ENCODE peak calls at places on chromosomes 13 and 19, in five cellular contexts. S is heart right ventricle, O is kidney, E is IMR-90, I is thoracic aorta. P is an unnamed sample. For H3K4me1, the result is how much of the 10 kb centered on the place peaks cover.

GRCh38 chr19:41997121-41997850 is 3.3 kb upstream of the ATP1A3 start:
- DNase-seq in S (peak), O (peak), E (peak), I (no peak), P (peak)

GRCh38 chr19:55098716-55099556 is 18.5 kb downstream of the PPP1R12C start:
- DNase-seq in S (no peak), O (no peak), E (no peak), I (no peak), P (no peak)

GRCh38 chr13:41458939-41459753 is 1.8 kb downstream of the RGCC start:
- DNase-seq in S (peak), O (peak), E (peak), I (no peak), P (no peak)

GRCh38 chr13:110399801-110400200 is 92.7 kb downstream of the COL4A2 start:
- DNase-seq in S (no peak), O (no peak), E (peak), I (no peak), P (no peak)

GRCh38 chr13:87274209-87274819 is 396.9 kb upstream of the SLITRK5 start:
- DNase-seq in S (no peak), O (no peak), E (peak), I (no peak), P (peak)

GRCh38 chr13:42066542-42066941 is 18.1 kb downstream of the DGKH start:
- DNase-seq in S (no peak), O (no peak), E (peak), I (no peak), P (no peak)

GRCh38 chr19:39168258-39169142 is 28.3 kb upstream of the NCCRP1 start:
- DNase-seq in S (no peak), O (no peak), E (no peak), I (no peak), P (peak)

GRCh38 chr19:31255863-31256600 is 93.2 kb downstream of the TSHZ3 start:
- DNase-seq in S (no peak), O (no peak), E (no peak), I (no peak), P (no peak)

GRCh38 chr13:111861766-111862366 is 205.1 kb upstream of the SOX1 start:
- DNase-seq in S (no peak), O (no peak), E (no peak), I (no peak), P (no peak)

GRCh38 chr19:12873891-12874745 is 7.1 kb downstream of the DNASE2 start:
- DNase-seq in S (no peak), O (no peak), E (no peak), I (no peak), P (no peak)

GRCh38 chr19:47013041-47013517 is 6.6 kb upstream of the NPAS1 start:
- DNase-seq in S (peak), O (peak), E (peak), I (no peak), P (peak)

GRCh38 chr19:38951187-38951586 is 20.4 kb downstream of the MRPS12 start:
- DNase-seq in S (no peak), O (no peak), E (no peak), I (no peak), P (no peak)

GRCh38 chr13:73090116-73090811 is 31.5 kb downstream of the KLF5 start:
- DNase-seq in S (no peak), O (no peak), E (peak), I (no peak), P (no peak)

GRCh38 chr13:113538689-113539058 is 45.9 kb upstream of the TFDP1 start:
- DNase-seq in S (no peak), O (peak), E (no peak), I (no peak), P (no peak)

GRCh38 chr19:5032101-5032967 is 63.4 kb downstream of the KDM4B start:
- DNase-seq in S (no peak), O (no peak), E (no peak), I (no peak), P (no peak)

GRCh38 chr13:30346159-30346788 is 38.9 kb upstream of the KATNAL1 start:
- DNase-seq in S (no peak), O (no peak), E (no peak), I (no peak), P (no peak)

GRCh38 chr13:71618154-71618553 is 248.8 kb downstream of the DACH1 start:
- DNase-seq in S (no peak), O (no peak), E (peak), I (no peak), P (no peak)

GRCh38 chr19:46872967-46873366 is 12.2 kb downstream of the ARHGAP35 start:
- DNase-seq in S (no peak), O (no peak), E (no peak), I (no peak), P (no peak)

GRCh38 chr13:49046534-49046933 is 70.8 kb downstream of the FNDC3A start:
- DNase-seq in S (no peak), O (no peak), E (peak), I (no peak), P (no peak)

DNA sequence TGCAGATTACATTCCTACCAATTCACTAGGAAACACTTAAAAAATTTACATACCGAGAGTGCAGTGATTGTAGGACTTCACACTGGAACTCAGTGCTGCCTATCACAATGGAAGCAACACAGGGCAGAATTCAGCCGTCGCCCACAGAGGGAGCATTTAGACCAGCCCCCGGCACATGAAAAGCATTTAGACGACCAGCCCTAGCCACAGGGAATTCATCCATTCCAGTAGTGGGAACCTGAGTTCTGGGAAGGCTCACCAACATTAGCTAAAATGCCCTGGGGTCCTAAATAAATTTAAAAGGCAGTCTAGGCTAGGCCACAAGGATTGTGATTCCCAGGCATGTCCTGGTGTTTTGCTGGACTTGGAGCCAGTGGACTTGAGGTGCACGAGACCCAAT is 155.2 kb downstream of the LIG4 start:
- DNase-seq in S (no peak), O (no peak), E (no peak), I (no peak), P (no peak)
- TF ChIP-seq CTCF in S (no peak), O (no peak), E (no peak), I (no peak), P (no peak)

GRCh38 chr13:98524793-98525192 is 52.1 kb downstream of the STK24 start:
- DNase-seq in S (no peak), O (no peak), E (no peak), I (no peak), P (no peak)
- H3K4me1 ChIP-seq in S (half or more), O (under half), E (under half), I (under half), P (under half)

GRCh38 chr19:984165-984967 is at the start of gene WDR18:
- DNase-seq in S (peak), O (peak), E (peak), I (peak), P (peak)
- TF ChIP-seq CTCF in S (no peak), O (peak), E (peak), I (no peak), P (no peak)

DNA sequence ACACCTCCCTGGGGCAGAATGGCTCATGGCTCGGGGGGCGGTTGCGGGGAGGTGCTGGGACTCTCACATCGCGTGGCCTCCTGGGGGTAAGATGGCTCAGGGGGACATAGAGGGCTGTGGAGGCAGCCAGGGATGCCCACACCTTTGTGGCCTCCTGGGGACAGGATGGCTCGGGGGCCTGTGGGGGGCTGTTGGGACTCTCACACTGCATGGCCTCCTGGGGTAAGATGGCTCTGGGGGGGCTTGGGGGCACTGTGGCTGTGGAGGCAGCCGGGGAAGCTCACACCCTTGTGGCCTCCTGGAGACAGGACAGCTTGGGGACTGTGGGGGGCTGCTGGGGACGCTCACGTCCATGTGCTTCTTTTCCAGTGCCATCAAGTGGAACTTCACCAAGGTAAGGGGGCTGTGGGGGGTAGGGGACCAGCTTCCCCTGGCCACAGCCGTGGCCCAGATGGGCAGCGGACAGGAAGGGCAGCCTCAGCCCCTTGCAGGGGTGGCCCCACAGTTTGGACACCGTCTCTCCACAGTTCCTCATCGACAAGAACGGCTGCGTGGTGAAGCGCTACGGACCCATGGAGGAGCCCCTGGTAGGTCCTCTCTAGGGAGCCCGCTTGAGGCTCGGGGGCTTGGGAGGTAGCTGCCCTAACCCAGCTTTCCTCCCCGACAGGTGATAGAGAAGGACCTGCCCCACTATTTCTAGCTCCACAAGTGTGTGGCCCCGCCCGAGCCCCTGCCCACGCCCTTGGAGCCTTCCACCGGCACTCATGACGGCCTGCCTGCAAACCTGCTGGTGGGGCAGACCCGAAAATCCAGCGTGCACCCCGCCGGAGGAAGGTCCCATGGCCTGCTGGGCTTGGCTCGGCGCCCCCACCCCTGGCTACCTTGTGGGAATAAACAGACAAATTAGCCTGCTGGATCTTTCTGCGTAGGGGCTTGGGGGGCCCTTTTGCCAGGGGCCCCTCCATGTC is 2.4 kb downstream of the GPX4 start:
- DNase-seq in S (no peak), O (no peak), E (no peak), I (no peak), P (no peak)
- H3K4me1 ChIP-seq in S (under half), O (under half), E (under half), I (under half), P (under half)